ENCODE peak calls at places on chromosome 16, in four cellular contexts. X is Panc1, F is AG04450, G is tibial nerve. O is an unnamed sample.

GRCh38 chr16:47924950-47925349 is 230.8 kb downstream of the ABCC12 start:
- DNase-seq in X (no peak), F (no peak), G (no peak), O (no peak)

GRCh38 chr16:17230932-17231581 is 239.7 kb downstream of the XYLT1 start:
- DNase-seq in X (no peak), F (no peak), G (no peak), O (no peak)

GRCh38 chr16:15952265-15952711 is 2.9 kb downstream of the ABCC1 start:
- DNase-seq in X (no peak), F (no peak), G (no peak), O (no peak)

GRCh38 chr16:12815361-12815760 is 11.7 kb upstream of the CPPED1 start:
- DNase-seq in X (no peak), F (no peak), G (no peak), O (no peak)

GRCh38 chr16:86823895-86824671 is 245.7 kb downstream of the FOXL1 start:
- DNase-seq in X (peak), F (peak), G (no peak), O (no peak)

GRCh38 chr16:88195021-88195581 is 187.7 kb upstream of the ZNF469 start:
- DNase-seq in X (no peak), F (no peak), G (no peak), O (no peak)

GRCh38 chr16:73149329-73149728 is 101.4 kb upstream of the ZFHX3 start:
- DNase-seq in X (no peak), F (no peak), G (no peak), O (no peak)

GRCh38 chr16:86597126-86597879 is 19.0 kb downstream of the FOXL1 start:
- DNase-seq in X (no peak), F (no peak), G (no peak), O (no peak)

GRCh38 chr16:81889896-81890634 is 111.0 kb downstream of the PLCG2 start:
- DNase-seq in X (peak), F (peak), G (peak), O (no peak)

GRCh38 chr16:48810436-48810802 is 200.4 kb upstream of the N4BP1 start:
- DNase-seq in X (no peak), F (no peak), G (no peak), O (no peak)

GRCh38 chr16:67243481-67243880 is 3.8 kb downstream of the FHOD1 start:
- DNase-seq in X (no peak), F (no peak), G (no peak), O (no peak)

GRCh38 chr16:6905601-6906000 is 427.0 kb upstream of the RBFOX1 start:
- DNase-seq in X (no peak), F (no peak), G (no peak), O (peak)

GRCh38 chr16:19908921-19909320 is 24.3 kb upstream of the GPRC5B start:
- DNase-seq in X (no peak), F (no peak), G (no peak), O (no peak)

GRCh38 chr16:25317732-25318316 is 60.2 kb upstream of the ZKSCAN2 start:
- DNase-seq in X (no peak), F (no peak), G (no peak), O (no peak)

GRCh38 chr16:54361813-54362212 is 75.2 kb upstream of the IRX3 start:
- DNase-seq in X (no peak), F (no peak), G (no peak), O (no peak)

GRCh38 chr16:82344157-82344556 is 174.1 kb upstream of the MPHOSPH6 start:
- DNase-seq in X (no peak), F (no peak), G (no peak), O (no peak)

GRCh38 chr16:35310999-35311398 is 1851.6 kb downstream of the TP53TG3F start:
- DNase-seq in X (no peak), F (no peak), G (no peak), O (no peak)

GRCh38 chr16:34078697-34079096 is 619.3 kb downstream of the TP53TG3F start:
- DNase-seq in X (no peak), F (peak), G (no peak), O (no peak)

GRCh38 chr16:325375-326155 is 27.0 kb downstream of the AXIN1 start:
- DNase-seq in X (no peak), F (no peak), G (no peak), O (no peak)
- H3K4me3 ChIP-seq in X (peak), F (no peak), G (no peak), O (no peak)

GRCh38 chr16:2459647-2460390 is at the start of gene TEDC2:
- DNase-seq in X (peak), F (peak), G (peak), O (peak)
- H3K27ac ChIP-seq in X (peak), F (peak), G (peak), O (no peak)

DNA sequence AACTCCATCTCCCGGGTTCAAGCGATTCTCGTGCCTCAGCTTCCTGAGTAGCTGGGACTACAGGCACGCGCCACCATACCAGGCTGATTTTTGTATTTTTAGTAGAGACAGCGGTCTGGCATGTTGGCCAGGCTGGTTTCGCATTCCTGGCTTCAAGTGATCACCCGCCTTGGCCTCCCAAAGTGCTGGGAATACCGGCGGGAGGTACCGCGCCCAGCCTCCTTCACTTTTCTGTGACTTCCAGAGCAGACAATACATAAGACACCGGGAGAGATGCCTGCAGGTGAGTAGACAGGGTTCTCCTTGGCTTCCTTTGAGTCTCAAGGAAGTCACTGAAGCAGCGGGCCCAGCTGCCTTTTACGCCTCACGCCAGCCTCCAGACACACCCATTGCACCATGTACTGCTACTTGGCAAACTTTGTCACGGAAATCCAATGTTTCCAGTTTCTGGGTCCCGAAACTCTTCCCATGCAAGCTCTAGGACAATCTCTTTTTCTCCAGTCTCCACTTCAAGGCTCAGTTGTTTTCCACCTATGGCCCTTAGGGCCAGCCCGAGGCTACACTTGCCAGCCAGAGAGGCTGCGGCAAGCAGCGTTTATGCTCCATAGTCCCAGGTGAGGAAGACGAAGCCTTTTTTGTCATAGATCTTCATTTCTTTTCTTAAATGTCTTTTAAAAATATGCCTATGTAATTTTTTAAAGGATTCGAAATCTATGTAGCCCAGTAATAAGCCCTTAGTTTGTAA is 886 bp upstream of the OR1F1 start:
- DNase-seq in X (no peak), F (no peak), G (no peak), O (no peak)
- H3K4me3 ChIP-seq in X (peak), F (no peak), G (no peak), O (no peak)

DNA sequence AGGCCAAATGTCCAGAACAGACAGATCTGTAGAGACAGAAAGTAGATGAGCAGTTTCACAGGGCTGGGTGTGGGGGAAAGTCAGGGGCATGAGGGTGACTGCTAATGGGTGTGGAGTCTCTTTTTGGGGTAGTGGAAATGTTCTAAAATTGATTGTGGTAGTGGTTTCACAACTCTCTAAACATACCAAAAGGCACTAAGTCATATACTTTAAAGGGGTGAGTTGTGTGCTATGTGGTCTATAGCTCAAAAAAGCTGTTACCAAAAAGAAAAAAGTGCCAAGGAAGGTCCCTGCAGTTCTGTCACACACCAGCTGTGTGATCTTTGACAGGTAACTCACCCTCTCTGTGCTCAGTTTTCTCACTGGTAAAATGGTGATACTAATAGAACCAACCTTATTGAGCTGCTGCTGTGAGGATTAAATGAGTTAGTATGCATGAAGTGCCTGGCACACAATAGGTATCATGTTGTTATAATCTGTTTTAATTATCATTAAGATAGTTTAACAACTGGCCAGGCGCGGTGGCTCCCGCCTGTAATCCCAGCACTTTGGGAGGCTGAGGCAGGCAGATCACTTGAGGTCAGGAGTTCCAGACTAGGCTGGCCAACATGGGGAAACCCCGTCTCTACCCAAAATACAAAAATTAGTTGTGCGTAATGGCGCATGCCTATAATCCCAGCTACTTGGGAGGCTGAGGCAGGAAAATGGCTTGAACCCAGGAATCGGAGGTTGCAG is 10.3 kb downstream of the ITGAX start:
- DNase-seq in X (no peak), F (no peak), G (no peak), O (no peak)
- H3K27ac ChIP-seq in X (no peak), F (no peak), G (no peak), O (no peak)

GRCh38 chr16:28212532-28212873 is 738 bp upstream of the XPO6 start:
- DNase-seq in X (no peak), F (no peak), G (no peak), O (no peak)
- H3K4me3 ChIP-seq in X (peak), F (peak), G (peak), O (peak)

GRCh38 chr16:57783116-57783515 is 19.2 kb downstream of the KIFC3 start:
- DNase-seq in X (no peak), F (no peak), G (no peak), O (no peak)
- H3K27ac ChIP-seq in X (no peak), F (no peak), G (no peak), O (no peak)

DNA sequence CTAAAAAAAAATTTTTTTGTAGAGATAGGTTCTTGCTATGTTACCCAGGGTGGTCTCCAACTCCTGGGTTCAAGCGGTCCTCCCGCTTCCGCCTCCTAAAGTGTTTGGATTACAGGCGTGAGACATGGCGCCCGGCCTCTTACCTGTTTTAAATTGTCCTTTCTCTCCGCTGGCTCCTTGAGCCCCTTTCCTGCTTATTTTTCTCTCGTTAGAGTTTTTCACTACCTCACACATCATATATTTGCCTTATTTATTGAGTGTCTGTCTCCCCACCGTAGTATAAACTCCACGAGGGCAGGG is 760 bp upstream of the SEC14L5 start:
- DNase-seq in X (no peak), F (no peak), G (no peak), O (no peak)
- H3K4me3 ChIP-seq in X (peak), F (peak), G (peak), O (peak)

GRCh38 chr16:31284926-31285325 is 25.2 kb downstream of the ITGAM start:
- DNase-seq in X (no peak), F (no peak), G (no peak), O (no peak)
- H3K27ac ChIP-seq in X (no peak), F (no peak), G (no peak), O (no peak)

GRCh38 chr16:324201-324450 is 28.4 kb downstream of the AXIN1 start:
- DNase-seq in X (no peak), F (no peak), G (no peak), O (no peak)

GRCh38 chr16:322476-323143 is 29.9 kb downstream of the AXIN1 start:
- DNase-seq in X (no peak), F (no peak), G (no peak), O (no peak)

GRCh38 chr16:320206-320605 is 32.3 kb downstream of the AXIN1 start:
- DNase-seq in X (no peak), F (no peak), G (no peak), O (no peak)

GRCh38 chr16:321532-321931 is 31.0 kb downstream of the AXIN1 start:
- DNase-seq in X (no peak), F (no peak), G (no peak), O (no peak)

GRCh38 chr16:324451-325334 is 27.8 kb downstream of the AXIN1 start:
- DNase-seq in X (no peak), F (no peak), G (no peak), O (no peak)
- H3K4me3 ChIP-seq in X (peak), F (no peak), G (no peak), O (no peak)